ENCODE peak calls at places on chromosomes 4 and X, in eight cellular contexts. V is heart left ventricle, W is AG04449, I is upper lobe of left lung, D is SK-N-SH, E is dorsolateral prefrontal cortex, B is spleen, Y is GM23338. P is an unnamed sample.

GRCh38 chrX:74924449-74925209 is 623 bp downstream of the NEXMIF start:
- DNase-seq in V (peak), B (peak), W (no peak), I (peak), Y (peak), D (peak), E (no peak), P (no peak)

GRCh38 chrX:125883169-125883568 is 282.9 kb downstream of the DCAF12L2 start:
- DNase-seq in W (no peak), E (no peak), B (no peak), D (no peak), Y (no peak), I (no peak), V (no peak), P (no peak)

GRCh38 chr4:74197123-74197522 is 39.2 kb downstream of the MTHFD2L start:
- DNase-seq in E (no peak), I (no peak), B (no peak), V (no peak), Y (no peak), D (no peak), W (no peak), P (no peak)

GRCh38 chr4:95693594-95693993 is 144.8 kb upstream of the UNC5C start:
- DNase-seq in B (no peak), E (no peak), V (no peak), D (no peak), I (no peak), Y (peak), W (no peak), P (no peak)

GRCh38 chr4:150021483-150021882 is 56.8 kb upstream of the DCLK2 start:
- DNase-seq in D (no peak), V (no peak), I (no peak), B (no peak), W (no peak), Y (no peak), E (no peak), P (no peak)

GRCh38 chr4:27217261-27217769 is 356.7 kb downstream of the STIM2 start:
- DNase-seq in E (no peak), W (no peak), Y (no peak), I (no peak), D (no peak), B (no peak), V (no peak), P (peak)

GRCh38 chr4:96315815-96316214 is 475.9 kb downstream of the PDHA2 start:
- DNase-seq in B (no peak), Y (no peak), D (no peak), E (no peak), V (no peak), I (no peak), W (no peak), P (no peak)

GRCh38 chrX:150926304-150926703 is 27.8 kb upstream of the CD99L2 start:
- DNase-seq in D (no peak), E (no peak), V (no peak), I (no peak), Y (no peak), B (no peak), W (no peak), P (no peak)

GRCh38 chr4:1578968-1579833 is 104.9 kb downstream of the FAM53A start:
- DNase-seq in B (peak), V (peak), D (peak), E (no peak), W (no peak), Y (peak), I (peak), P (peak)
- TF ChIP-seq CTCF in B (peak), V (peak), D (peak), E (peak), W (peak), Y (peak), I (peak), P (peak)

GRCh38 chrX:137431693-137432488 is 134.0 kb upstream of the ZIC3 start:
- DNase-seq in W (no peak), D (no peak), V (no peak), E (no peak), B (no peak), I (no peak), Y (peak), P (no peak)

GRCh38 chrX:137430301-137430700 is 135.6 kb upstream of the ZIC3 start:
- DNase-seq in W (no peak), V (no peak), D (no peak), B (no peak), Y (peak), E (no peak), I (no peak), P (no peak)

GRCh38 chrX:137430984-137431475 is 134.9 kb upstream of the ZIC3 start:
- DNase-seq in Y (peak), V (no peak), W (no peak), E (no peak), D (no peak), B (no peak), I (no peak), P (no peak)

GRCh38 chrX:137428777-137429564 is 137.0 kb upstream of the ZIC3 start:
- DNase-seq in E (no peak), D (no peak), V (no peak), B (no peak), Y (peak), I (peak), W (no peak), P (no peak)

GRCh38 chrX:137432609-137433008 is 133.3 kb upstream of the ZIC3 start:
- DNase-seq in V (no peak), W (no peak), Y (peak), B (no peak), D (peak), E (no peak), I (no peak), P (no peak)
- TF ChIP-seq CTCF in V (no peak), W (no peak), Y (peak), B (no peak), D (peak), E (peak), I (peak), P (no peak)

GRCh38 chrX:39709364-39709763 is 388.4 kb downstream of the BCOR start:
- DNase-seq in I (no peak), Y (no peak), B (no peak), W (no peak), D (no peak), V (no peak), E (no peak), P (no peak)

GRCh38 chrX:39704590-39704989 is 393.2 kb downstream of the BCOR start:
- DNase-seq in B (no peak), Y (no peak), E (no peak), W (no peak), V (no peak), D (no peak), I (no peak), P (no peak)

GRCh38 chrX:39703307-39703706 is 394.5 kb downstream of the BCOR start:
- DNase-seq in Y (no peak), I (no peak), V (no peak), B (no peak), W (no peak), E (no peak), D (no peak), P (no peak)

DNA sequence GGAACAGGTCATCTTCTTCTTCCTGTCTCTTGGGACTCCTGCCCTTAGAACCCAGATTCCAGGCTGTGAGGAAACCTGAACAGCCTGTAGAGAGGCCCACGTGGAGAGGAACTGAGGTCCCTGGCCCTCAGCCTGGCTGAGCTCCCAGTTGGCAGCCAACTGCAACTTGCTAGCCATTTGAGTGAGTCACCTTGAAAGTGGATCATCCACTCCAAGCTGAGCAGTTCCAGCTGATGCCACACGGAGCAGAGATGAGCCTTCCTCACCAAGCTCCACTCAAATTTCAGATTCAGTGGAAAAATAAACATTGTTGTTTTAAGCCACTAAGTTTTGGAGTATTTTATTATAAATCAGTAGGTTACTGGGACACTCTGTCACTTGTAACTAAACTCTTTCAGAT is 392.5 kb downstream of the BCOR start:
- DNase-seq in Y (peak), V (peak), D (no peak), W (peak), I (no peak), E (no peak), B (no peak), P (peak)
- TF ChIP-seq CTCF in Y (no peak), V (no peak), D (peak), W (peak), I (peak), E (peak), B (no peak), P (peak)

GRCh38 chr4:55543858-55544257 is 2.9 kb downstream of the CLOCK start:
- DNase-seq in D (peak), W (no peak), Y (no peak), V (no peak), E (no peak), I (no peak), B (no peak), P (no peak)
- TF ChIP-seq CTCF in D (peak), W (no peak), Y (peak), V (no peak), E (no peak), I (no peak), B (no peak), P (no peak)

DNA sequence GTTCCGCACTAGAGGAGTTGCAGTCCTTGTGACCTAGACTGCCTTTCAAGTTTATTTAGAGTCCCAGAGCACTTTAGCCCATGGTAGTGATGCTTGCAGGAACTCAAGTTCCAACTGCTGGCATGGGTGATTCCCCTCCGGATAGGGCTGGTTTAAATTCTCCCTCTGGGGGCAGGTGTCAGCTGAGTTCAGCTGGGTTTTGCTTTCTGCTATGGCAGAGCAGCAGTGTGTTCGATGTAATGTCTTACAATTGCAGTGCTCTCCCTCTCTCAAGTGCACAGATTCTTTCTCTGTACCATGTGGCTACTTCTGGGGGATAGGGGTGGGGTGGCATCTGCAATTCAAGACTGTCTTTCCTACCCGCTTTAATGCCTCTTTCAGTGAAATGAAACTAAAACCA is 164.8 kb upstream of the ZIC3 start:
- DNase-seq in V (no peak), D (no peak), B (peak), E (no peak), Y (no peak), W (no peak), I (no peak), P (no peak)
- TF ChIP-seq CTCF in V (no peak), D (no peak), B (no peak), E (no peak), Y (no peak), W (no peak), I (no peak), P (no peak)

GRCh38 chrX:38189431-38190128 is 31.1 kb downstream of the SRPX start:
- DNase-seq in V (no peak), Y (no peak), I (no peak), B (no peak), E (no peak), W (no peak), D (no peak), P (no peak)

GRCh38 chrX:38192007-38192625 is 28.6 kb downstream of the SRPX start:
- DNase-seq in B (no peak), D (peak), I (no peak), W (no peak), E (no peak), Y (peak), V (no peak), P (no peak)
- TF ChIP-seq CTCF in B (no peak), D (peak), I (no peak), W (peak), E (no peak), Y (peak), V (peak), P (peak)

GRCh38 chr4:56425518-56425917 is 9.9 kb downstream of the PPAT start:
- DNase-seq in V (no peak), B (no peak), I (no peak), W (no peak), D (no peak), E (no peak), Y (peak), P (no peak)
- TF ChIP-seq CTCF in V (no peak), B (no peak), I (no peak), W (no peak), D (no peak), E (no peak), Y (no peak), P (no peak)

DNA sequence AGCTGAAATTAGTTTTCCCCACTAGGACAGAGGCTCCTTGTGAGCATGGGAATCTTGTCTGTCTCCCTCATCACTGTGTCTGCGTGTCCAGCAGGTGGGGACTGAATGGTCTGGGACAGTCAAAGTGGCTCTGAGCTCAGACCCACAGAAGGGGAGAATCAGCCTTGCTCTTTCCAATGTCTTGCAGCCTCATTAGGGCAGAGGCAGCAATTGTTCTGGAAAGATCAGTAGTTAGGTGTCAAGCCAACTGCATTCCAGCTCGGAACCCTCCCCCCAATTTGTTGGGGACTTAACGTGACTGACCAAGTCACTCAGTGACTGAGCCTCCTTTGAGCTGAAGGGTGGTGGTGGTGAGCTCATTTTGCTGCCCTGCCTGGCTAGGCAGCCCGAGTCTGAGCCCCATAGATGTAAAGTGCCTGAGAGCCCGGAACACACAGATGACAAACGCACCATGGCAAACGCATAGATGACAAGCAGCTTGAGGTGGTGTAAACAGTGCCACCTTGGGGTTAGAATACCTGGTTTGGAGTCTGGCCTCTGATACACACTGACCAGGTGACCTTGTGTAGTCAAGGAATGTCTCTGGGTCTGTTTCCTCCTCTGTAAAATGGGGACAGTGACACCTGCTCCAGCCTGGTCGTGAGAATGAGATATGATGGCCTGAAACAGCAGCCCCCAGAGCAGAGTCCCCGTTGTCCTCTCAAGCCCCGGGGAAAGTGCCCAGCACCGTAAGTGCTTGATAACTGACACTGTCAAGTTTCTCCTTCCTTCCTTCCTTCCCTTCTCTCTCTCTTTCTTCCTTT is 2.7 kb upstream of the SORCS2 start:
- DNase-seq in D (no peak), B (no peak), V (peak), Y (no peak), E (peak), I (no peak), W (no peak), P (no peak)
- TF ChIP-seq CTCF in D (no peak), B (no peak), V (no peak), Y (peak), E (no peak), I (no peak), W (no peak), P (no peak)

GRCh38 chr4:38600575-38600974 is 63.4 kb upstream of the KLF3 start:
- DNase-seq in Y (no peak), D (no peak), W (no peak), V (no peak), E (no peak), B (no peak), I (no peak), P (no peak)
- TF ChIP-seq CTCF in Y (no peak), D (no peak), W (no peak), V (no peak), E (no peak), B (no peak), I (no peak), P (no peak)